ENCODE peak calls at places on chromosomes 6 and 20, in ten cellular contexts. Q is HFFc6, W is epithelial cell of esophagus, V is RPMI7951, L is endothelial cell, N is breast epithelium, U is LoVo, J is mesothelial cell of epicardium, O is lower leg skin, A is GM23338. E is an unnamed sample.
A peak's percentile ranks its signal among the peaks of the same experiment; 100 is the strongest.

GRCh38 chr20:37534401-37535157 is 6.9 kb upstream of the BLCAP start:
- DNase-seq in Q (peak; percentile 81), W (peak; percentile 83), V (peak; percentile 83), L (peak; percentile 69), N (peak; percentile 37), U (peak; percentile 70), J (no peak), O (peak; percentile 76), A (peak; percentile 88), E (peak; percentile 70)

GRCh38 chr6:152298055-152298647 is 339.0 kb downstream of the SYNE1 start:
- DNase-seq in Q (no peak), W (no peak), V (no peak), L (no peak), N (no peak), U (no peak), J (no peak), O (no peak), A (no peak), E (no peak)

GRCh38 chr20:52049001-52049731 is 142.4 kb downstream of the ZFP64 start:
- DNase-seq in Q (no peak), W (no peak), V (no peak), L (peak; percentile 4), N (no peak), U (no peak), J (no peak), O (no peak), A (peak; percentile 60), E (no peak)

GRCh38 chr20:45909336-45909808 is 2.6 kb downstream of the PLTP start:
- DNase-seq in Q (no peak), W (no peak), V (no peak), L (no peak), N (no peak), U (no peak), J (no peak), O (no peak), A (no peak), E (no peak)

GRCh38 chr6:21340563-21340962 is 253.0 kb upstream of the SOX4 start:
- DNase-seq in Q (no peak), W (no peak), V (no peak), L (no peak), N (no peak), U (no peak), J (no peak), O (no peak), A (no peak), E (no peak)

GRCh38 chr20:5061209-5061608 is 58.5 kb downstream of the PCNA start:
- DNase-seq in Q (peak; percentile 21), W (peak; percentile 98), V (peak; percentile 54), L (no peak), N (no peak), U (peak; percentile 83), J (no peak), O (no peak), A (peak; percentile 28), E (no peak)

GRCh38 chr6:108966855-108967755 is 118.9 kb downstream of the ARMC2 start:
- DNase-seq in Q (peak; percentile 61), W (peak; percentile 75), V (peak; percentile 85), L (no peak), N (peak; percentile 43), U (peak; percentile 4), J (no peak), O (no peak), A (peak; percentile 60), E (no peak)

GRCh38 chr6:131222773-131223172 is 87.5 kb downstream of the AKAP7 start:
- DNase-seq in Q (no peak), W (no peak), V (no peak), L (no peak), N (no peak), U (no peak), J (no peak), O (no peak), A (no peak), E (no peak)

GRCh38 chr6:83055366-83055964 is 10.2 kb downstream of the UBE3D start:
- DNase-seq in Q (peak; percentile 40), W (peak; percentile 52), V (peak; percentile 42), L (peak; percentile 65), N (no peak), U (peak; percentile 39), J (no peak), O (no peak), A (peak; percentile 78), E (peak; percentile 8)